ENCODE peak calls at places on chromosomes 4 and X, in five cellular contexts. W, T, O, V and I are unnamed samples.

GRCh38 chrX:75522565-75523411 is at the start of gene ZDHHC15:
- DNase-seq in W (peak), T (no peak), O (peak), V (peak), I (no peak)

GRCh38 chr4:94298725-94299252 is 43.8 kb downstream of the HPGDS start:
- DNase-seq in W (no peak), T (peak), O (no peak), V (no peak), I (no peak)

GRCh38 chr4:8702516-8703400 is 110.2 kb downstream of the CPZ start:
- DNase-seq in W (no peak), T (no peak), O (no peak), V (no peak), I (no peak)

GRCh38 chr4:183960912-183961569 is 55.9 kb downstream of the STOX2 start:
- DNase-seq in W (no peak), T (no peak), O (no peak), V (no peak), I (no peak)

GRCh38 chr4:165137205-165137604 is 24.5 kb upstream of the TMEM192 start:
- DNase-seq in W (no peak), T (no peak), O (no peak), V (no peak), I (no peak)

GRCh38 chrX:3713225-3713936 is at the start of gene PRKX:
- DNase-seq in W (peak), T (no peak), O (peak), V (peak), I (no peak)

GRCh38 chr4:110231869-110232268 is 33.5 kb upstream of the ELOVL6 start:
- DNase-seq in W (no peak), T (peak), O (no peak), V (no peak), I (no peak)

GRCh38 chrX:101230636-101231035 is 11.1 kb downstream of the DRP2 start:
- DNase-seq in W (no peak), T (peak), O (no peak), V (no peak), I (no peak)

GRCh38 chr4:138634915-138635314 is 380.7 kb upstream of the NOCT start:
- DNase-seq in W (no peak), T (no peak), O (no peak), V (no peak), I (no peak)

GRCh38 chr4:70997068-70997467 is 3.6 kb downstream of the DCK start:
- DNase-seq in W (no peak), T (no peak), O (no peak), V (no peak), I (no peak)

GRCh38 chr4:17623451-17624001 is 9.1 kb downstream of the MED28 start:
- DNase-seq in W (no peak), T (no peak), O (no peak), V (no peak), I (no peak)

GRCh38 chrX:110881971-110882370 is 86.4 kb upstream of the CHRDL1 start:
- DNase-seq in W (no peak), T (no peak), O (no peak), V (no peak), I (no peak)

GRCh38 chr4:109012286-109012880 is 249.5 kb upstream of the ETNPPL start:
- DNase-seq in W (no peak), T (no peak), O (no peak), V (no peak), I (no peak)

GRCh38 chr4:189792819-189793618 is 147.7 kb upstream of the FRG1 start:
- DNase-seq in W (peak), T (peak), O (peak), V (peak), I (peak)

GRCh38 chr4:138666366-138666765 is 349.2 kb upstream of the NOCT start:
- DNase-seq in W (no peak), T (no peak), O (peak), V (no peak), I (no peak)

GRCh38 chr4:123386608-123387007 is 10.0 kb upstream of the SPRY1 start:
- DNase-seq in W (no peak), T (peak), O (no peak), V (no peak), I (no peak)

GRCh38 chr4:74418063-74418670 is 26.8 kb upstream of the AREG start:
- DNase-seq in W (no peak), T (peak), O (no peak), V (no peak), I (peak)

GRCh38 chr4:130125468-130125867 is 1029.5 kb downstream of the C4orf33 start:
- DNase-seq in W (no peak), T (no peak), O (no peak), V (no peak), I (no peak)

GRCh38 chr4:156970501-156971167 is 965 bp downstream of the PDGFC start:
- DNase-seq in W (peak), T (peak), O (no peak), V (peak), I (no peak)

GRCh38 chr4:146477054-146477453 is 44.7 kb downstream of the SLC10A7 start:
- DNase-seq in W (no peak), T (peak), O (no peak), V (no peak), I (no peak)

GRCh38 chr4:36111180-36111579 is 133.1 kb downstream of the ARAP2 start:
- DNase-seq in W (no peak), T (no peak), O (no peak), V (no peak), I (no peak)

GRCh38 chr4:95250544-95251137 is 298.1 kb downstream of the UNC5C start:
- DNase-seq in W (no peak), T (peak), O (no peak), V (no peak), I (no peak)

GRCh38 chr4:140335076-140335475 is 38.4 kb upstream of the SCOC start:
- DNase-seq in W (no peak), T (no peak), O (no peak), V (no peak), I (no peak)

GRCh38 chr4:138751290-138751689 is 264.3 kb upstream of the NOCT start:
- DNase-seq in W (no peak), T (peak), O (no peak), V (no peak), I (no peak)

GRCh38 chr4:145812902-145813301 is 125.7 kb downstream of the ZNF827 start:
- DNase-seq in W (no peak), T (peak), O (no peak), V (no peak), I (no peak)

GRCh38 chr4:2818351-2818939 is 25.2 kb upstream of the ADD1 start:
- DNase-seq in W (peak), T (no peak), O (no peak), V (peak), I (no peak)

GRCh38 chrX:78330540-78330939 is 3.1 kb upstream of the CYSLTR1 start:
- DNase-seq in W (no peak), T (no peak), O (no peak), V (no peak), I (no peak)

GRCh38 chrX:49067285-49068120 is 6.3 kb downstream of the PRAF2 start:
- DNase-seq in W (no peak), T (no peak), O (no peak), V (no peak), I (no peak)

GRCh38 chr4:8555716-8556115 is 24.5 kb upstream of the GPR78 start:
- DNase-seq in W (no peak), T (no peak), O (no peak), V (no peak), I (no peak)

GRCh38 chr4:125116431-125116830 is 198.3 kb upstream of the FAT4 start:
- DNase-seq in W (no peak), T (no peak), O (no peak), V (no peak), I (no peak)

GRCh38 chrX:126770179-126770578 is 49.4 kb upstream of the PRR32 start:
- DNase-seq in W (peak), T (peak), O (no peak), V (no peak), I (no peak)

GRCh38 chrX:136525738-136526606 is 6.0 kb upstream of the VGLL1 start:
- DNase-seq in W (no peak), T (peak), O (no peak), V (peak), I (peak)

GRCh38 chrX:69503228-69503834 is 795 bp upstream of the NALF2 start:
- DNase-seq in W (no peak), T (no peak), O (no peak), V (no peak), I (no peak)

GRCh38 chrX:69504626-69505612 is 793 bp downstream of the NALF2 start:
- DNase-seq in W (no peak), T (no peak), O (no peak), V (no peak), I (no peak)

GRCh38 chrX:69505772-69506616 is 1.9 kb downstream of the NALF2 start:
- DNase-seq in W (no peak), T (no peak), O (no peak), V (no peak), I (no peak)

GRCh38 chrX:69501433-69501832 is 2.7 kb upstream of the NALF2 start:
- DNase-seq in W (peak), T (no peak), O (no peak), V (no peak), I (no peak)

DNA sequence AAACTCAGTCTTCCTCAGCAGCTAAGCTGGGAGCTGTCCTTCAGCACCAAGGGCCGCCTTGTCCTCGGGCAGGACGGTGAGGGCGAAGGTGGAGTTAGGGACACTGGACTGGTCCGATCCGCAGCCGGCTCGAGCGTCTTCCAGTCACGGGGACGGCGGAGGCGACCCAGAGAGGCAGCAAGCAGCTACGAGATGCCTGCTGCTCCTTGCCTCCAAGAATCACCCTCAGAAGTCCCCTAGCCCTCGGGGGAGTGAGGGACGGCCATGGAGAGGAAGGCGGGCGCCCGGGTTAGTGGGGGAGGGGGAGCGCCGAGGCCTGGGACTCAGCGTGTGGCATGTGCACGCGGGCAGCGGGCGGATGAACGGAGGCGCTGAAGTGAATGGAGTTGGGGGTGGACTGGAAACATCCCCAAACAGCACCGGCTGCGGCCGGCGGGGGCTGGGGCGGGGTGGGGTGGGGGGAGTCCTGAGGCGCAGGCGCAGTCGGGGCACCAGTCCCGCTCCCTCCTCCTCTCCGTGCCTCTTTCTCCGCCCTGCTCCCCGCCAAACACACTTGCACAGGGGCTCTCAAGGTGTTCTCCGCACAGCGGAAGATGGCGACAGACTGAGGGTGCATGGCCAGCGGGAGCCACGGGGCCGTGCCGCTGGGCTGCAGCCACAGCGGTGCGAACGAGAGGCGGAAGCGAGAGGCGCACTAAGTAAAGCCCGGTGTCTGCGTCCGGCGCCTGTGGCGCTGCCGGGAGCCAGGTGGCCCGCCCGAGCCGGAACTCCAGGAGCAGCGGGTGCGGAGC is at the start of gene NALF2:
- DNase-seq in W (peak), T (peak), O (no peak), V (peak), I (no peak)
- TF ChIP-seq CTCF in W (peak), T (no peak), O (no peak), V (no peak), I (no peak)

GRCh38 chr4:48109413-48110263 is 24.4 kb downstream of the TXK start:
- DNase-seq in W (no peak), T (peak), O (no peak), V (no peak), I (no peak)
- TF ChIP-seq CTCF in W (peak), T (peak), O (peak), V (peak), I (peak)

GRCh38 chr4:128379860-128380259 is 92.2 kb upstream of the PGRMC2 start:
- DNase-seq in W (no peak), T (no peak), O (peak), V (peak), I (no peak)
- TF ChIP-seq CTCF in W (peak), T (peak), O (peak), V (peak), I (peak)

GRCh38 chr4:147843162-147843561 is 111.3 kb downstream of the ARHGAP10 start:
- DNase-seq in W (no peak), T (peak), O (no peak), V (no peak), I (no peak)
- TF ChIP-seq CTCF in W (peak), T (peak), O (peak), V (peak), I (peak)

DNA sequence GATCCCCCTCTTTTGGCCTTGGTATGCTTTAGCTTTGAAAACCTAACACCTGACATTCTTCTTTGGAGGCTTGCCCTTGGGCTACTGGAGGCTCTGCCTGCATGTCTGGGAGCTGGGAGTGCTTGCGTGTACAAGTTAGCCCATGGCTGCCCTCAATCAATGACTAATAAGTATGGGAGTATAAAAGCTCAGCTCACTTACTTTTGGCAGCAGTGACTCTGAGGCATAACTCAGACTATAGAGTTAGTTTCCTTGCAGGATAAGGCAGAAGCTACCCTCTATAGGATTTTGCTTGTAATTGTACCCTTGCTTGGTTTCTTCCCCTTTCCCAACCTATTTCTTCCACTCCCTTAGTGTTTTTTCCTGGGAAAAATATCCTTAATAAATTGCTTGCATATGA is 247.9 kb downstream of the PPP1R2C start:
- DNase-seq in W (no peak), T (peak), O (no peak), V (no peak), I (peak)
- TF ChIP-seq CTCF in W (no peak), T (peak), O (no peak), V (no peak), I (peak)